ENCODE peak calls at places on chromosomes 2 and 18, in eight cellular contexts. L, W, A, Y, T, C, Z and P are unnamed samples.

GRCh38 chr2:162261032-162261945 is 18.0 kb upstream of the FAP start:
- DNase-seq in C (peak; percentile 42), W (no peak), A (peak; percentile 43), L (peak; percentile 81), Y (peak; percentile 70), Z (peak; percentile 36), T (peak; percentile 73), P (no peak)

GRCh38 chr2:67384115-67384823 is 12.9 kb upstream of the ETAA1 start:
- DNase-seq in Z (no peak), C (no peak), L (no peak), T (no peak), Y (no peak), W (no peak), A (no peak), P (no peak)

GRCh38 chr2:165185633-165186032 is 18.2 kb downstream of the SCN3A start:
- DNase-seq in C (no peak), W (no peak), Y (no peak), A (no peak), Z (no peak), L (no peak), T (no peak), P (no peak)

GRCh38 chr2:239106971-239107370 is 259.1 kb downstream of the TWIST2 start:
- DNase-seq in Y (no peak), C (peak; percentile 31), L (no peak), W (no peak), Z (no peak), T (no peak), A (no peak), P (no peak)

GRCh38 chr2:196840171-196840570 is 31.0 kb upstream of the C2orf66 start:
- DNase-seq in C (no peak), A (no peak), T (no peak), Z (no peak), Y (no peak), W (no peak), L (no peak), P (no peak)

GRCh38 chr18:58103339-58103930 is 59.4 kb downstream of the NEDD4L start:
- DNase-seq in Z (no peak), L (peak; percentile 6), A (no peak), Y (no peak), T (no peak), W (no peak), C (no peak), P (no peak)

GRCh38 chr2:191165190-191165643 is 14.4 kb upstream of the STAT4 start:
- DNase-seq in C (no peak), L (peak; percentile 82), W (no peak), Z (no peak), Y (peak; percentile 47), A (no peak), T (no peak), P (no peak)

GRCh38 chr2:53913721-53914120 is 54.0 kb upstream of the GPR75 start:
- DNase-seq in L (peak; percentile 67), Z (no peak), W (no peak), A (no peak), T (no peak), C (peak; percentile 4), Y (peak; percentile 29), P (no peak)

GRCh38 chr2:133303150-133303549 is 265.1 kb downstream of the NCKAP5 start:
- DNase-seq in W (no peak), L (no peak), C (no peak), A (no peak), Z (no peak), T (no peak), Y (no peak), P (no peak)

GRCh38 chr2:110745048-110745447 is 12.7 kb downstream of the ACOXL start:
- DNase-seq in W (no peak), C (no peak), Y (no peak), T (no peak), A (no peak), Z (no peak), L (no peak), P (no peak)

GRCh38 chr2:110748489-110748867 is 16.1 kb downstream of the ACOXL start:
- DNase-seq in A (no peak), Z (no peak), L (no peak), W (no peak), Y (no peak), T (no peak), C (no peak), P (no peak)

GRCh38 chr2:110747522-110748488 is 15.4 kb downstream of the ACOXL start:
- DNase-seq in L (no peak), Y (no peak), C (no peak), T (no peak), Z (no peak), W (no peak), A (no peak), P (no peak)

GRCh38 chr2:110744429-110744828 is 12.1 kb downstream of the ACOXL start:
- DNase-seq in Y (no peak), C (no peak), T (no peak), A (no peak), Z (no peak), W (no peak), L (no peak), P (no peak)

DNA sequence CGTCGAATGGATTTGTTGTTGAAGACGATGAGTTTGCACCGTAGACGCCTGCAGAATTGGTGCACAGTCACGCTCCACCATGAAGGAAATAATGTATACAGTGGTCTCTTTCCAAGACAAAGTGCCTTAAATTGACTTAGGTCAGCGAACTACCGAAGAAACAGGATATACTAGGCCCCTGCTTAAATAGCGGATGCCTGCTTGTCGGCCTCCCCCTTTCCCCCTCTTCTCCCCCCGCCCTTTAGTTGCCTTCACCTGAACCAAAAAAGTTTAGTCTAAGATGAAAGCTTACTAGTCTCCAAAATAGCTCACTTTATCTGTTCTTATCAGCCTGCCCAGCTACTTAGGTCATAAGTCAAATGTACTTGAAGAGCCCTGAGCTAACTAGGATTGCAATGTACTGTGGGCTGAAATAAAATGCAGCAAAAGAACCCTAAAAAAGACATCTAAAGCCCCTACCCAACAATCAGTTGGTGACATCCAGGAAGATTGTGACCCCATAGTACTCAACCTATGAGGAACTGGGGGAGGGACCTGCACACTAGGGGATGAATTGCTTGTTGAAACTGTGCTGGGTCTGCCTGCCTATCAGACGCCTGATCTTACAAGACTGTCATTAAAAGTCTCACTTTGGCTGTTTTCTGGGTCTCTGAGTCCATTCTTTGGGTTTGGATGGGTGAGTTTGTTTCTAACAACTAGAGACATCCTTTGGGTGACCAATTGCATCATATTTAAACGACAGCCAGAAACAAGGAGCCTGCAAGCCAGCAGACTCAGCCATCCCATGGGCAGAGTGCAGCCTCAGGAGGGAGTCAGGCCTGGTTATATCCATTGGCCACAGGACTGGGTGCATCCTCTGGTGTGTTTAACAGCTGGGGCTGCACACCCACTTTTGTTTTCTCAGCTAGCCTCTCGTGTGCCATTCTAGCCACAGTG is 14.5 kb downstream of the ACOXL start:
- DNase-seq in T (no peak), A (no peak), L (no peak), Y (no peak), C (no peak), W (no peak), Z (no peak), P (no peak)
- H3K4me3 ChIP-seq in T (no peak overlapping the region), A (no peak overlapping the region), L (no peak overlapping the region), Y (no peak overlapping the region), C (no peak overlapping the region), W (no peak overlapping the region), Z (no peak overlapping the region), P (no peak overlapping the region)

DNA sequence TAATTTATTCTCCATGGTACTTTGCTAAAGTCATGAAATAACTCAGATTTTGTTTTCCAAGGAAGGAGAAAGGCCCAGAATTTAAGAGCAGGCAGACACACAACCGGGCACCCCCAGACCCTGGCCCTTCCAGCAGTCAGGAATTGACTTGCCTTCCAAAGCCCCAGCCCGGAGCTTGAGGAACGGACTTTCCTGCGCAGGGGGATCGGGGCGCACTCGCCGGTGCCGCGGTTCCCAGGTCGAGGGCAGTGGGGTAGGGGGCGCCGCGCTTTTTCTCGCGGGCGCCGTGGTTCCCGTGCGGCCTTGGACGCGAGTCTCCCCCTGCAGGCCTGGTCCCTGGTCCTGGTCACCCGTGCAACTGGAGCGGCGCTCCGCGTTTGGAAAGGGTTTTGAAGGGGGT is 1.2 kb downstream of the ZNF236 start:
- DNase-seq in W (no peak), Y (no peak), L (peak; percentile 22), T (no peak), Z (no peak), C (peak; percentile 10), A (peak; percentile 37), P (no peak)
- TF ChIP-seq CTCF in W (peak; percentile 63), Y (peak; percentile 52), L (no peak), T (no peak), Z (peak; percentile 36), C (no peak), A (no peak), P (no peak)

DNA sequence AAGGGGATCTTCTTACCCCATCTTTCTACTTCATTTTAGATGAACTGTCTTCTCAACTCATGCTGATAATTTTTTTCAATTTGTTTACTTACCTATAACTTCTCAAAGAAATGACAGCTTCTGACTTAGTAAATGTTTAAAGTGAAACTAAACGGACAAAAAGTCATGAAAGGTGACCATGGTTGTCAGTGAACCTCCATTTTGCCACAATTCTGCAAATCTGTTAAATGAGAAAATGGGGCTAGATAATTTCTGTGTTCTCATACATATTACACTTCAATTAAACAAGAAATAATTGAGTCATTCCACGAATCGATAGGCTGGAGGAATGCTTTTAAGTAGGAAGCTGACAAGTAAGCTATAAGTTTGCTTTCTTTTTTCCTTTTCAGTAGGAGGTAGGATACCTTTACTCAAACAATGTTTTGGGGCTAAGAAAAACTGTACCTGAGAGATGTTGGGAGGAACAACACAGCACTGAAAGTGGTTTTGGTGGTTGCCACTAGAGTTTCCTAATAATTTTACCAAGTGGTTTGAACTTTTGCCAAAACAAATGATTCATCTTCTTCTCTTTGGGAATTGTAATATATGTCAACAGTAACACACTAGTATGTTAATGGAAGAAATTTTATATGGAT is 17.1 kb downstream of the DYNAP start:
- DNase-seq in T (no peak), W (no peak), A (no peak), L (peak; percentile 24), Z (peak; percentile 2), C (no peak), Y (no peak), P (no peak)
- H3K4me3 ChIP-seq in T (no peak overlapping the region), W (no peak overlapping the region), A (peak overlapping the region; percentile 5), L (no peak overlapping the region), Z (no peak overlapping the region), C (no peak overlapping the region), Y (no peak overlapping the region), P (no peak overlapping the region)

DNA sequence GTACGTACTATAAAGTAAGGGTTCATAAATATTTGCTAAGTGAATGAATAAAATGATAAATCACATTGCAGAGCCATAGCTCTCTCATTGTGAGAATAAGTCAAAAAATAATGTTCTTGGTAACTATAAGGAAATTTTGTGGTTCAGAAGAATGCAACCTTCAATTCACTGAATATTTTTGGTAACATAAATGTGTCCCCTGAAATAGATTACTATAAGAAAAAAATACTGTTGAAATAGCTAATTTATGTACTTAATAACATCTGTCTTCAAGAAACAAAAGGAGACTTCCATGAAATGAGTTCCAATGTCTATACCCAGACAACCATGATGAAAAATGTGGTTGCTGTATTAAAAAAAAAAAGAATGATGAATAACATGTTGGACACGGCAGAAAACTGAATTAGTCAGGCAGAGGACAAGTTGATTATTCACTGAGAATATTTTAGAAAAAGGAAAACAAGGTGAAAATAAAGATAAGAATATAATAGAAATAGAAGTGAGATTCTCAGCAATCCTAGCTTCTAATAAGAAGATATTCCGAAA is 98.6 kb downstream of the TACR1 start:
- DNase-seq in L (no peak), A (no peak), C (no peak), W (peak; percentile 29), T (no peak), Z (no peak), Y (no peak), P (no peak)
- TF ChIP-seq CTCF in L (no peak), A (no peak), C (no peak), W (no peak), T (no peak), Z (no peak), Y (no peak), P (no peak)